ENCODE peak calls at places on chromosomes 7 and 10, in eight cellular contexts. M, X, J, R, W, P, T and O are unnamed samples.

GRCh38 chr7:120327054-120327453 is 54.1 kb downstream of the KCND2 start:
- DNase-seq in J (no peak), W (no peak), X (no peak), P (no peak), R (no peak), T (no peak), M (no peak), O (no peak)

GRCh38 chr7:27546610-27547009 is 116.1 kb downstream of the HIBADH start:
- DNase-seq in X (no peak), T (no peak), M (no peak), W (no peak), J (no peak), P (no peak), R (no peak), O (no peak)

GRCh38 chr10:69472544-69472943 is 21.3 kb downstream of the TSPAN15 start:
- DNase-seq in R (no peak), P (no peak), W (no peak), T (no peak), J (no peak), X (peak), M (no peak), O (no peak)

GRCh38 chr10:36612436-36612835 is 513.0 kb upstream of the ANKRD30A start:
- DNase-seq in P (no peak), J (no peak), R (no peak), M (no peak), T (no peak), W (no peak), X (no peak), O (no peak)

GRCh38 chr7:3157541-3158287 is 114.0 kb upstream of the CARD11 start:
- DNase-seq in T (no peak), J (no peak), R (peak), P (no peak), W (no peak), X (peak), M (no peak), O (no peak)

GRCh38 chr10:57716884-57717283 is 550.8 kb downstream of the IPMK start:
- DNase-seq in X (peak), P (no peak), R (peak), J (no peak), W (no peak), M (no peak), T (no peak), O (no peak)

GRCh38 chr10:132455441-132455971 is 58.5 kb downstream of the PWWP2B start:
- DNase-seq in M (no peak), X (no peak), T (no peak), W (no peak), R (no peak), J (no peak), P (no peak), O (no peak)

GRCh38 chr7:155947051-155947450 is 134.8 kb upstream of the SHH start:
- DNase-seq in M (no peak), T (no peak), W (no peak), J (no peak), R (no peak), P (no peak), X (peak), O (peak)

GRCh38 chr10:45052700-45053099 is 52.0 kb downstream of the ZNF22 start:
- DNase-seq in M (no peak), X (peak), R (no peak), J (no peak), T (no peak), W (no peak), P (no peak), O (no peak)

GRCh38 chr10:71351087-71351486 is 32.0 kb downstream of the SLC29A3 start:
- DNase-seq in R (peak), W (no peak), X (no peak), T (no peak), J (no peak), M (no peak), P (no peak), O (no peak)

GRCh38 chr10:125538947-125539649 is 143.9 kb downstream of the TEX36 start:
- DNase-seq in W (no peak), T (no peak), M (no peak), X (no peak), J (peak), P (no peak), R (peak), O (no peak)

GRCh38 chr10:95635319-95635733 is 21.2 kb downstream of the ALDH18A1 start:
- DNase-seq in W (no peak), P (no peak), R (peak), M (no peak), J (no peak), X (no peak), T (no peak), O (no peak)

GRCh38 chr7:75861636-75862035 is 17.2 kb upstream of the RHBDD2 start:
- DNase-seq in W (no peak), M (no peak), X (peak), P (no peak), T (no peak), J (no peak), R (no peak), O (no peak)

GRCh38 chr10:122294006-122294405 is 22.9 kb downstream of the BTBD16 start:
- DNase-seq in J (no peak), M (no peak), X (no peak), T (no peak), R (peak), W (no peak), P (no peak), O (no peak)

GRCh38 chr10:113345860-113346259 is 207.0 kb upstream of the HABP2 start:
- DNase-seq in P (no peak), J (no peak), X (no peak), M (no peak), W (no peak), T (no peak), R (no peak), O (no peak)

GRCh38 chr10:14146501-14146900 is 184.2 kb downstream of the FRMD4A start:
- DNase-seq in T (no peak), X (peak), M (no peak), P (no peak), W (no peak), J (no peak), R (peak), O (no peak)

GRCh38 chr10:520402-520787 is 169.1 kb downstream of the DIP2C start:
- DNase-seq in M (no peak), R (peak), P (no peak), W (no peak), T (no peak), X (no peak), J (no peak), O (no peak)

GRCh38 chr7:102933763-102934162 is 21.0 kb downstream of the LRRC17 start:
- DNase-seq in W (no peak), M (peak), R (peak), J (no peak), T (no peak), P (peak), X (peak), O (no peak)

GRCh38 chr7:46603780-46604725 is 683.0 kb upstream of the IGFBP3 start:
- DNase-seq in W (no peak), X (peak), R (no peak), P (no peak), T (no peak), M (no peak), J (no peak), O (peak)

GRCh38 chr10:129755075-129756020 is 208.7 kb downstream of the EBF3 start:
- DNase-seq in J (no peak), T (no peak), M (peak), W (peak), P (no peak), X (no peak), R (no peak), O (no peak)

GRCh38 chr10:126065751-126066150 is 169.4 kb downstream of the FANK1 start:
- DNase-seq in M (no peak), W (no peak), P (no peak), T (no peak), X (no peak), R (no peak), J (no peak), O (no peak)